ENCODE peak calls at places on chromosomes 3 and 15, in four cellular contexts. C, F, E and Y are unnamed samples.

GRCh38 chr3:29324180-29324651 is 43.3 kb downstream of the RBMS3 start:
- DNase-seq in F (no peak), C (peak; percentile 80), E (peak; percentile 99), Y (peak; percentile 45)

GRCh38 chr15:73550190-73550589 is 83.0 kb downstream of the NPTN start:
- DNase-seq in F (no peak), C (no peak), E (no peak), Y (no peak)

GRCh38 chr3:172634948-172635347 is 75.9 kb downstream of the NCEH1 start:
- DNase-seq in E (no peak), C (peak; percentile 19), F (no peak), Y (no peak)

GRCh38 chr3:108008931-108009635 is 81.7 kb downstream of the CD47 start:
- DNase-seq in C (peak; percentile 95), F (no peak), E (peak; percentile 59), Y (no peak)

GRCh38 chr3:40911928-40912327 is 287.4 kb upstream of the CTNNB1 start:
- DNase-seq in C (no peak), F (no peak), E (no peak), Y (no peak)

GRCh38 chr3:42166214-42166613 is 75.1 kb downstream of the TRAK1 start:
- DNase-seq in C (no peak), E (no peak), F (no peak), Y (no peak)

GRCh38 chr3:30510596-30510995 is 95.8 kb upstream of the TGFBR2 start:
- DNase-seq in E (no peak), C (peak; percentile 77), F (no peak), Y (peak; percentile 64)

GRCh38 chr3:46484911-46485696 is 12.7 kb upstream of the RTP3 start:
- DNase-seq in E (no peak), C (no peak), F (no peak), Y (no peak)